ENCODE peak calls at places on chromosomes 1 and 21, in six cellular contexts. X is activated CD8-positive, alpha-beta memory T cell treated with anti-CD3 and anti-CD28 coated beads for 48 hours; P is WTC11; U is putamen; E is activated T-cell treated with anti-CD3 and anti-CD28 coated beads for 24 hours; Q is OCI-M1. Z is an unnamed sample.

GRCh38 chr1:158793604-158794003 is 12.6 kb upstream of the OR6N2 start:
- DNase-seq in P (peak), X (no peak), E (peak), Q (peak), U (no peak), Z (peak)

GRCh38 chr1:110243581-110243980 is 33.5 kb downstream of the KCNC4 start:
- DNase-seq in Q (no peak), P (peak), U (no peak), E (no peak), X (no peak), Z (no peak)

GRCh38 chr1:37477946-37478345 is 3.6 kb downstream of the ZC3H12A start:
- DNase-seq in U (no peak), P (no peak), E (no peak), X (no peak), Q (no peak), Z (no peak)

GRCh38 chr21:29376556-29376955 is 77.8 kb downstream of the BACH1 start:
- DNase-seq in P (peak), Q (peak), X (peak), E (peak), U (no peak), Z (peak)

GRCh38 chr21:15437873-15438272 is 291.9 kb upstream of the USP25 start:
- DNase-seq in X (no peak), Q (peak), P (no peak), E (no peak), U (no peak), Z (no peak)

GRCh38 chr1:156600733-156601121 is 552 bp downstream of the GPATCH4 start:
- DNase-seq in X (no peak), E (no peak), P (no peak), Q (peak), U (no peak), Z (no peak)

GRCh38 chr1:160565568-160565967 is 13.7 kb downstream of the CD84 start:
- DNase-seq in X (no peak), Q (no peak), E (no peak), U (no peak), P (no peak), Z (no peak)

GRCh38 chr1:224357626-224358124 is 996 bp downstream of the CNIH4 start:
- DNase-seq in P (no peak), Q (peak), X (no peak), U (no peak), E (no peak), Z (peak)

GRCh38 chr1:201026234-201026633 is 2.7 kb upstream of the KIF21B start:
- DNase-seq in Q (no peak), U (no peak), E (no peak), P (no peak), X (no peak), Z (no peak)

GRCh38 chr1:81071072-81071858 is 729.5 kb upstream of the ADGRL2 start:
- DNase-seq in X (no peak), E (no peak), Q (no peak), U (no peak), P (no peak), Z (no peak)

GRCh38 chr1:234842726-234843641 is 233.0 kb upstream of the IRF2BP2 start:
- DNase-seq in P (no peak), U (no peak), X (peak), E (peak), Q (peak), Z (peak)

GRCh38 chr1:156805766-156806511 is 10.7 kb downstream of the SH2D2A start:
- DNase-seq in U (no peak), X (no peak), P (no peak), Q (no peak), E (no peak), Z (no peak)

GRCh38 chr1:67717876-67718275 is 32.9 kb downstream of the GADD45A start:
- DNase-seq in Q (no peak), E (no peak), U (no peak), P (no peak), X (no peak), Z (peak)

GRCh38 chr1:100767176-100767876 is 47.8 kb downstream of the VCAM1 start:
- DNase-seq in X (no peak), E (no peak), U (no peak), Q (peak), P (no peak), Z (no peak)

GRCh38 chr1:118217073-118217620 is 32.1 kb upstream of the SPAG17 start:
- DNase-seq in X (no peak), E (no peak), P (no peak), Q (no peak), U (no peak), Z (no peak)

GRCh38 chr1:8218351-8219092 is 99.4 kb upstream of the SLC45A1 start:
- DNase-seq in U (no peak), E (no peak), Q (peak), X (no peak), P (no peak), Z (no peak)

GRCh38 chr1:67749263-67749843 is 64.4 kb downstream of the GADD45A start:
- DNase-seq in Q (no peak), X (no peak), P (peak), E (no peak), U (no peak), Z (no peak)

GRCh38 chr1:60903591-60903990 is 178.8 kb upstream of the NFIA start:
- DNase-seq in Q (no peak), X (no peak), P (no peak), U (peak), E (no peak), Z (no peak)

GRCh38 chr21:28959367-28960099 is 33.1 kb downstream of the LTN1 start:
- DNase-seq in P (no peak), Q (no peak), E (no peak), U (no peak), X (no peak), Z (no peak)

GRCh38 chr21:45457161-45457831 is 52.3 kb downstream of the COL18A1 start:
- DNase-seq in E (no peak), Q (no peak), U (no peak), X (no peak), P (no peak), Z (no peak)

GRCh38 chr1:152035406-152036315 is 1.1 kb downstream of the S100A11 start:
- DNase-seq in U (no peak), Q (peak), X (no peak), P (no peak), E (no peak), Z (no peak)

GRCh38 chr1:24925082-24925779 is 4.8 kb downstream of the RUNX3 start:
- DNase-seq in P (no peak), Q (no peak), E (peak), X (no peak), U (no peak), Z (no peak)

GRCh38 chr21:42540396-42540795 is 26.7 kb downstream of the SLC37A1 start:
- DNase-seq in Q (no peak), P (no peak), X (no peak), U (no peak), E (no peak), Z (no peak)

GRCh38 chr1:109617291-109617801 is 2.1 kb downstream of the GNAT2 start:
- DNase-seq in E (no peak), Q (peak), P (no peak), X (no peak), U (no peak), Z (no peak)

GRCh38 chr1:233912909-233913308 is 8.4 kb downstream of the SLC35F3 start:
- DNase-seq in E (no peak), P (no peak), Q (no peak), X (no peak), U (no peak), Z (no peak)

GRCh38 chr1:170533331-170533730 is 1.4 kb downstream of the GORAB start:
- DNase-seq in U (no peak), Q (peak), X (no peak), E (no peak), P (no peak), Z (no peak)

GRCh38 chr21:36744560-36745231 is 45.8 kb downstream of the SIM2 start:
- DNase-seq in U (no peak), X (no peak), Q (no peak), P (no peak), E (no peak), Z (no peak)

GRCh38 chr1:110227774-110228173 is 17.7 kb downstream of the KCNC4 start:
- DNase-seq in U (no peak), E (no peak), P (no peak), X (no peak), Q (no peak), Z (no peak)

GRCh38 chr1:65764052-65764451 is 28.6 kb upstream of the PDE4B start:
- DNase-seq in U (no peak), X (no peak), E (no peak), Q (no peak), P (no peak), Z (no peak)

GRCh38 chr1:232684331-232685105 is 54.6 kb upstream of the SIPA1L2 start:
- DNase-seq in P (no peak), X (no peak), U (no peak), Q (no peak), E (no peak), Z (no peak)

GRCh38 chr1:89723144-89723543 is 90.2 kb downstream of the LRRC8C start:
- DNase-seq in U (no peak), X (no peak), E (no peak), P (no peak), Q (no peak), Z (peak)

GRCh38 chr1:170559166-170559565 is 27.2 kb downstream of the GORAB start:
- DNase-seq in E (no peak), P (no peak), X (no peak), U (no peak), Q (no peak), Z (no peak)

GRCh38 chr1:156627313-156627880 is 8.2 kb downstream of the HAPLN2 start:
- DNase-seq in E (peak), U (no peak), Q (peak), X (no peak), P (peak), Z (peak)

GRCh38 chr1:6014130-6014999 is 22.1 kb upstream of the NPHP4 start:
- DNase-seq in P (no peak), X (no peak), Q (no peak), E (no peak), U (no peak), Z (no peak)

GRCh38 chr1:78447096-78447495 is 43.7 kb upstream of the PTGFR start:
- DNase-seq in Q (no peak), X (no peak), P (no peak), U (no peak), E (no peak), Z (no peak)

GRCh38 chr1:51220548-51220947 is 15.5 kb upstream of the RNF11 start:
- DNase-seq in Q (no peak), E (no peak), P (no peak), X (no peak), U (no peak), Z (no peak)

Z was measured in erythroblast.